ENCODE peak calls at places on chromosomes 11 and 22, in four cellular contexts. I is fibroblast of pulmonary artery; Q is lung; B is activated naive CD4-positive, alpha-beta T cell treated with anti-CD3 and anti-CD28 coated beads, Interleukin-2, amount 10 ng/mL, durations not matched to agents 7 days and 5 days. C is an unnamed sample.

GRCh38 chr11:58675344-58676155 is 53.1 kb downstream of the CNTF start:
- DNase-seq in I (peak), Q (peak), B (peak), C (no peak)

GRCh38 chr11:115383431-115383830 is 120.8 kb downstream of the CADM1 start:
- DNase-seq in I (no peak), Q (no peak), B (no peak), C (no peak)

GRCh38 chr22:39405346-39406085 is 5.9 kb downstream of the TAB1 start:
- DNase-seq in I (peak), Q (no peak), B (no peak), C (no peak)

GRCh38 chr11:5043385-5043784 is 2.9 kb upstream of the OR52J3 start:
- DNase-seq in I (peak), Q (no peak), B (no peak), C (no peak)

GRCh38 chr22:30196141-30196866 is 50.3 kb downstream of the LIF start:
- DNase-seq in I (peak), Q (peak), B (peak), C (peak)

GRCh38 chr11:10233581-10233980 is 60.4 kb downstream of the SBF2 start:
- DNase-seq in I (peak), Q (no peak), B (no peak), C (no peak)

GRCh38 chr11:10520562-10520961 is 20.4 kb downstream of the RNF141 start:
- DNase-seq in I (no peak), Q (no peak), B (no peak), C (no peak)

GRCh38 chr11:63884191-63884590 is 32.8 kb downstream of the RCOR2 start:
- DNase-seq in I (no peak), Q (no peak), B (no peak), C (no peak)

GRCh38 chr11:30143098-30143705 is 87.6 kb upstream of the FSHB start:
- DNase-seq in I (peak), Q (no peak), B (no peak), C (no peak)

GRCh38 chr22:38230108-38230825 is 28.5 kb downstream of the MAFF start:
- DNase-seq in I (peak), Q (no peak), B (peak), C (no peak)

GRCh38 chr11:9693801-9694553 is 30.1 kb downstream of the SWAP70 start:
- DNase-seq in I (no peak), Q (no peak), B (no peak), C (no peak)

GRCh38 chr11:106172389-106172991 is 95.0 kb downstream of the AASDHPPT start:
- DNase-seq in I (no peak), Q (no peak), B (no peak), C (no peak)

GRCh38 chr11:19919050-19919561 is 206.5 kb downstream of the NAV2 start:
- DNase-seq in I (peak), Q (peak), B (no peak), C (peak)

GRCh38 chr11:96222102-96222501 is 120.9 kb downstream of the MAML2 start:
- DNase-seq in I (no peak), Q (no peak), B (no peak), C (no peak)

GRCh38 chr11:125425601-125426000 is 70.5 kb downstream of the FEZ1 start:
- DNase-seq in I (no peak), Q (no peak), B (no peak), C (no peak)

GRCh38 chr22:39212721-39213376 is 31.9 kb downstream of the PDGFB start:
- DNase-seq in I (peak), Q (no peak), B (peak), C (peak)

GRCh38 chr11:112249871-112250590 is 10.6 kb downstream of the PLET1 start:
- DNase-seq in I (no peak), Q (no peak), B (no peak), C (no peak)

GRCh38 chr22:46042786-46043185 is 65.8 kb upstream of the WNT7B start:
- DNase-seq in I (no peak), Q (no peak), B (no peak), C (peak)